ENCODE peak calls at places on chromosomes 7 and 10, in six cellular contexts. V is A549, T is adrenal gland, P is upper lobe of left lung, D is uterus, N is esophagus muscularis mucosa. Q is an unnamed sample.

GRCh38 chr7:21293771-21294170 is 134.1 kb upstream of the SP4 start:
- DNase-seq in T (no peak), P (no peak), V (no peak), N (no peak), D (no peak), Q (no peak)

GRCh38 chr10:66505003-66505707 is 420.7 kb upstream of the LRRTM3 start:
- DNase-seq in D (no peak), P (no peak), T (no peak), V (no peak), N (no peak), Q (no peak)

GRCh38 chr7:96331775-96332174 is 9.9 kb upstream of the SLC25A13 start:
- DNase-seq in N (peak), P (no peak), D (no peak), V (no peak), T (no peak), Q (no peak)

GRCh38 chr7:2775376-2775775 is 68.7 kb downstream of the GNA12 start:
- DNase-seq in V (no peak), P (no peak), T (peak), D (no peak), N (no peak), Q (no peak)

GRCh38 chr10:95539560-95540284 is 21.4 kb downstream of the SORBS1 start:
- DNase-seq in T (no peak), P (no peak), N (no peak), V (no peak), D (no peak), Q (no peak)

GRCh38 chr10:61896854-61897661 is 4.4 kb upstream of the ARID5B start:
- DNase-seq in V (peak), T (peak), P (peak), D (peak), N (no peak), Q (peak)

GRCh38 chr10:43781480-43782361 is 133.0 kb upstream of the ZNF32 start:
- DNase-seq in N (no peak), D (no peak), P (no peak), V (no peak), T (no peak), Q (no peak)

GRCh38 chr10:124025152-124025551 is 68.2 kb downstream of the CHST15 start:
- DNase-seq in T (no peak), N (no peak), P (no peak), D (no peak), V (no peak), Q (no peak)

GRCh38 chr10:95181731-95182130 is 12.3 kb upstream of the ACSM6 start:
- DNase-seq in D (no peak), P (no peak), V (no peak), N (no peak), T (no peak), Q (no peak)

GRCh38 chr10:130301026-130301892 is 165.1 kb downstream of the GLRX3 start:
- DNase-seq in V (no peak), D (no peak), P (peak), N (no peak), T (peak), Q (no peak)

GRCh38 chr10:121580276-121581116 is 17.7 kb downstream of the FGFR2 start:
- DNase-seq in N (no peak), V (no peak), D (no peak), P (no peak), T (no peak), Q (no peak)

DNA sequence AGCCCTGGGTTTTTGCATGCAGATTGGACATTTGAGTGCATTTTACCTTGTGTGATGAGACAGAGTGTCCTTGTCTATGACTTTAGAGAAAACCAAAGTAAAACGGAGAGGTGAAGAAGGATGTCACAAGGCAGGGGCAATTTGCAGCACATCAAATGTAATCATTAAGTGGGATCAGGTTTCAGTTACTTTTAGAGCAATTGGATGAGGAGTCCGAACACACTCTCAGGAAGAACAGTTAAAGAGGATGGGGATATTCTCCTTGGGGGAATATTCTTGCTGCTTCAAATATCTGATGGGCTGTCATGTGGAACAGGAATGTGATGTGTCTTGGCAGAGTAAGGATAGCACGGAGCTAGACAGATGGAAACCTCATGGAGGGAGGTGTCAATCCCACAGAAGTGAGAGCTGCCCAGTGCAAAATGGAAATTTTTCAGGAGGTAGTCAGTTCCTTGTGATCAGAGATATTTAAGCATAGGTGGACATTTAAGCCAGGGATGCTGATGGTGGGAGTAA is 765 bp downstream of the RAB19 start:
- DNase-seq in V (no peak), N (no peak), D (no peak), T (no peak), P (no peak), Q (no peak)
- H3K4me3 ChIP-seq in V (no peak), N (no peak), D (no peak), T (no peak), P (peak), Q (peak)

GRCh38 chr7:99408347-99409191 is at the start of the genes BUD31 and PDAP1:
- DNase-seq in N (peak), D (peak), T (peak), P (peak), V (peak), Q (peak)
- TF ChIP-seq POLR2A in N (peak), D (peak), T (peak), P (peak), V (peak), Q (peak)

GRCh38 chr7:31734456-31734855 is 47.4 kb downstream of the PPP1R17 start:
- DNase-seq in N (no peak), D (no peak), P (no peak), V (no peak), T (no peak), Q (no peak)

GRCh38 chr7:31724696-31725095 is 37.7 kb downstream of the PPP1R17 start:
- DNase-seq in V (no peak), N (no peak), P (no peak), T (no peak), D (no peak), Q (no peak)

GRCh38 chr7:31729195-31729804 is 42.3 kb downstream of the PPP1R17 start:
- DNase-seq in T (no peak), P (no peak), N (no peak), D (no peak), V (no peak), Q (no peak)
- TF ChIP-seq CTCF in T (no peak), P (no peak), N (no peak), D (no peak), V (no peak), Q (no peak)

DNA sequence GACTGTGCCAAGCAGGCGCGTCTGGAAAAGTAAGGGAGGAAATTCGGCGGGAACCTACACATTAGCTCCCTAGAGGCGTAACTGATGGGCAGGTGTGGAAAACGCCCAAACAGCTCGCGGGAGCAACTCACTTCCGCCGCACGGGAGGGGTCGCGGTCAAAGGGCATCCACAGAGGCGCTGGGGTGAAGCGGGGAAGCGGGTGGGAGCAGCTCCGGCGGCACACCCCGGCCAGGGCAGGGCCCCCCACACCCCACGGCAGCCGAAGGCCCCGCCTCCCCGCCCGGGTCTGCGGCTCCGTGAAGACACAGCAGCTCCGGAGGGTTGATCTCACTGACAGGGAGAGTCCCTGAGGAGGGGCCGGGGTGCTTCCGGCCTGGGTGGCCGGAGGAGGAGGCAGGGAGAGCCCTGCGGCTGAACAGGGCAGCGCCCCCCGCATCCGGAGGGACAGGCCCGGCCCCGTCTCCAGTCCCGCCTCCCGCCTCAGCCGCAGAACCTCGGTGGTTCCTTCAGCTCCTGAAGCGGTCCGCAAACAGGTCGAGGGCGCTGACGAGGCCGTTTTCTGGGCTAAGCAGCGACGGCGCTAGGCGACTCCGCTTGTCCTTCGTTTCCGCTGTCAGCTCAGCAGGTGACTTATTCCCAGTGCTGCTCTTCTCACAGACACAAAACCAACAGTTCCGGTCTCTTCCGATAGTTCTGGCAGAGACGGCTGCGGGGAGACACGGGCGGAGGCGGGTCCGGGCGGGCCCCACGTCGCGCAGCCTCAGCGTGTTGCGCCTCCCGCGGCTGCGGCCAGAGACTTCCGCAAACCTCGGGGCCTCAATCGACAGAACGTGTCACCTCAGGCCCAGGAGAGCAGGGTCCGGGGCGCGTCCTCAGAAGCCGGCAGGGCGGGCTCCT is 276.1 kb downstream of the DNAJB6 start:
- DNase-seq in D (no peak), N (no peak), V (no peak), T (no peak), P (peak), Q (peak)
- H3K4me3 ChIP-seq in D (peak), N (peak), V (no peak), T (no peak), P (peak), Q (peak)

GRCh38 chr7:73762659-73762999 is 7.4 kb downstream of the CLDN3 start:
- DNase-seq in P (no peak), V (no peak), T (no peak), D (no peak), N (no peak), Q (no peak)

GRCh38 chr7:73761854-73762658 is 8.0 kb downstream of the CLDN3 start:
- DNase-seq in T (no peak), N (no peak), P (no peak), V (no peak), D (no peak), Q (no peak)

GRCh38 chr7:73758581-73759138 is 11.4 kb downstream of the CLDN3 start:
- DNase-seq in T (no peak), N (no peak), P (no peak), D (no peak), V (no peak), Q (peak)
- TF ChIP-seq POLR2A in T (no peak), N (no peak), P (no peak), D (no peak), V (no peak), Q (peak)